ENCODE peak calls at places on chromosomes 16 and 17, in ten cellular contexts. H is mucosa of gallbladder; N is stimulated activated effector memory CD8-positive, alpha-beta T cell treated with anti-CD3 and anti-CD28 coated beads, Interleukin-12 subunit alpha, Interleukin-12 subunit beta, amount 100 ng/mL, for 72 hours; T is IMR-90; Q is cardiac fibroblast; L is uterus; W is activated T-cell treated with anti-CD3 and anti-CD28 coated beads, Interleukin-2, amount 50 U/mL, for 48 hours; G is brain microvascular endothelial cell; U is stimulated activated CD4-positive, alpha-beta T cell treated with anti-CD3 and anti-CD28 coated beads, TNF-alpha, amount 100 ng/mL, for 48 hours; S is GM23248. O is an unnamed sample.

GRCh38 chr17:44133918-44134476 is 7.7 kb upstream of the HROB start:
- DNase-seq in S (no peak), G (no peak), W (no peak), H (no peak), Q (no peak), N (no peak), T (no peak), U (no peak), L (no peak), O (no peak)

GRCh38 chr16:1413684-1414531 is 596 bp downstream of the UNKL start:
- DNase-seq in U (peak), W (peak), L (peak), H (peak), N (peak), G (peak), T (peak), S (peak), Q (peak), O (peak)

GRCh38 chr17:42866216-42866615 is 15.2 kb downstream of the AOC3 start:
- DNase-seq in H (no peak), Q (no peak), G (no peak), S (no peak), W (no peak), L (no peak), T (no peak), U (no peak), N (no peak), O (no peak)

GRCh38 chr17:76735006-76735405 is 2.1 kb downstream of the SRSF2 start:
- DNase-seq in G (no peak), W (no peak), T (peak), H (no peak), N (no peak), Q (peak), L (no peak), U (no peak), S (peak), O (peak)

GRCh38 chr17:70208825-70209555 is 39.7 kb downstream of the KCNJ2 start:
- DNase-seq in S (no peak), N (no peak), L (no peak), H (no peak), Q (no peak), W (no peak), G (no peak), U (no peak), T (no peak), O (no peak)

GRCh38 chr16:51353055-51353454 is 202.0 kb upstream of the SALL1 start:
- DNase-seq in G (no peak), W (no peak), S (no peak), H (no peak), T (no peak), U (no peak), Q (no peak), N (no peak), L (no peak), O (no peak)

GRCh38 chr17:74441537-74441936 is 9.6 kb downstream of the GPRC5C start:
- DNase-seq in S (no peak), Q (no peak), L (no peak), G (no peak), T (no peak), U (no peak), H (no peak), W (no peak), N (no peak), O (no peak)

GRCh38 chr17:17685775-17686291 is 4.6 kb downstream of the RAI1 start:
- DNase-seq in W (peak), U (no peak), S (peak), G (peak), Q (peak), T (peak), H (peak), N (no peak), L (peak), O (peak)

GRCh38 chr17:28896491-28896883 is 1.0 kb downstream of the FLOT2 start:
- DNase-seq in H (no peak), N (no peak), S (peak), G (no peak), T (no peak), U (no peak), W (no peak), L (no peak), Q (no peak), O (peak)

GRCh38 chr17:6496636-6497441 is 52.6 kb downstream of the PIMREG start:
- DNase-seq in U (no peak), L (no peak), H (no peak), T (no peak), Q (no peak), N (no peak), S (peak), W (no peak), G (no peak), O (no peak)

GRCh38 chr17:70808596-70808995 is 639.3 kb downstream of the KCNJ2 start:
- DNase-seq in L (no peak), N (no peak), S (no peak), U (no peak), W (no peak), T (no peak), H (no peak), G (no peak), Q (peak), O (no peak)

GRCh38 chr16:26149661-26150060 is 457.9 kb downstream of the HS3ST4 start:
- DNase-seq in U (no peak), L (no peak), W (no peak), G (no peak), N (no peak), T (no peak), Q (no peak), S (no peak), H (no peak), O (no peak)

GRCh38 chr17:79215631-79216030 is 141.0 kb downstream of the ENGASE start:
- DNase-seq in W (no peak), S (no peak), N (no peak), Q (no peak), U (no peak), G (no peak), L (no peak), H (no peak), T (no peak), O (no peak)

GRCh38 chr16:74623846-74624245 is 16.9 kb upstream of the GLG1 start:
- DNase-seq in S (no peak), L (no peak), G (no peak), N (no peak), W (no peak), U (no peak), T (no peak), H (no peak), Q (no peak), O (no peak)

GRCh38 chr16:83956336-83957289 is 3.6 kb downstream of the OSGIN1 start:
- DNase-seq in U (peak), H (peak), G (peak), T (peak), W (peak), Q (peak), N (peak), L (peak), S (peak), O (peak)